ENCODE peak calls at places on chromosome X, in six cellular contexts. J, V, K, E, U and A are unnamed samples.

GRCh38 chrX:3666975-3667374 is 46.5 kb downstream of the PRKX start:
- DNase-seq in E (no peak), K (no peak), V (no peak), U (no peak), J (no peak), A (no peak)

GRCh38 chrX:124127496-124127895 is 166.0 kb downstream of the STAG2 start:
- DNase-seq in U (no peak), V (no peak), K (no peak), J (no peak), E (no peak), A (no peak)

GRCh38 chrX:44431206-44431605 is 87.7 kb upstream of the EFHC2 start:
- DNase-seq in U (no peak), V (no peak), E (peak; percentile 87), K (no peak), J (no peak), A (no peak)

GRCh38 chrX:80246273-80246672 is 174.0 kb upstream of the TENT5D start:
- DNase-seq in V (no peak), J (no peak), U (no peak), K (no peak), E (peak; percentile 1), A (no peak)

GRCh38 chrX:107025538-107025937 is 25.5 kb upstream of the MORC4 start:
- DNase-seq in K (no peak), U (no peak), V (peak; percentile 15), E (peak; percentile 44), J (no peak), A (no peak)

GRCh38 chrX:72100824-72101351 is 30.8 kb downstream of the RTL5 start:
- DNase-seq in J (no peak), U (no peak), V (no peak), E (no peak), K (no peak), A (no peak)

GRCh38 chrX:63128509-63128908 is 222.6 kb downstream of the SPIN4 start:
- DNase-seq in U (no peak), E (peak; percentile 32), K (no peak), J (no peak), V (no peak), A (no peak)

GRCh38 chrX:78074088-78074487 is 30.0 kb upstream of the PGK1 start:
- DNase-seq in E (no peak), K (no peak), J (no peak), V (no peak), U (no peak), A (no peak)

GRCh38 chrX:38095971-38096529 is 89.7 kb downstream of the SYTL5 start:
- DNase-seq in V (no peak), J (no peak), K (no peak), U (no peak), E (peak; percentile 68), A (no peak)

GRCh38 chrX:10677490-10677889 is 57.1 kb upstream of the MID1 start:
- DNase-seq in U (no peak), K (peak; percentile 34), V (no peak), E (no peak), J (no peak), A (peak; percentile 13)

GRCh38 chrX:38505583-38505982 is 55.8 kb upstream of the TSPAN7 start:
- DNase-seq in V (no peak), K (no peak), J (no peak), E (no peak), U (no peak), A (no peak)

GRCh38 chrX:6383911-6384310 is 151.0 kb downstream of the VCX3A start:
- DNase-seq in V (no peak), E (no peak), U (no peak), J (no peak), K (no peak), A (no peak)

GRCh38 chrX:76184276-76184675 is 11.4 kb downstream of the PBDC1 start:
- DNase-seq in E (no peak), K (no peak), V (no peak), U (no peak), J (no peak), A (no peak)

GRCh38 chrX:131861088-131861787 is 161.9 kb upstream of the STK26 start:
- DNase-seq in K (no peak), E (peak; percentile 54), V (no peak), U (no peak), J (no peak), A (no peak)

GRCh38 chrX:129161108-129161507 is 362.2 kb downstream of the SMARCA1 start:
- DNase-seq in K (no peak), U (no peak), J (no peak), E (no peak), V (no peak), A (no peak)

GRCh38 chrX:55007633-55008032 is 7.5 kb downstream of the APEX2 start:
- DNase-seq in E (peak; percentile 79), V (no peak), U (no peak), J (peak; percentile 9), K (peak; percentile 51), A (no peak)

GRCh38 chrX:153476628-153477027 is 6.3 kb upstream of the HAUS7 start:
- DNase-seq in U (no peak), V (no peak), E (no peak), K (peak; percentile 67), J (no peak), A (no peak)

GRCh38 chrX:2697306-2697705 is 6.2 kb downstream of the CD99 start:
- DNase-seq in U (no peak), J (no peak), E (peak; percentile 72), K (no peak), V (no peak), A (no peak)

GRCh38 chrX:126799059-126799458 is 20.5 kb upstream of the PRR32 start:
- DNase-seq in J (no peak), E (peak; percentile 39), K (no peak), U (no peak), V (no peak), A (no peak)

GRCh38 chrX:14670819-14671218 is 141.5 kb downstream of the GLRA2 start:
- DNase-seq in V (no peak), E (no peak), K (no peak), U (no peak), J (no peak), A (no peak)

GRCh38 chrX:42832764-42833549 is 55.0 kb upstream of the PPP1R2C start:
- DNase-seq in J (no peak), K (no peak), U (no peak), E (peak; percentile 29), V (no peak), A (no peak)

DNA sequence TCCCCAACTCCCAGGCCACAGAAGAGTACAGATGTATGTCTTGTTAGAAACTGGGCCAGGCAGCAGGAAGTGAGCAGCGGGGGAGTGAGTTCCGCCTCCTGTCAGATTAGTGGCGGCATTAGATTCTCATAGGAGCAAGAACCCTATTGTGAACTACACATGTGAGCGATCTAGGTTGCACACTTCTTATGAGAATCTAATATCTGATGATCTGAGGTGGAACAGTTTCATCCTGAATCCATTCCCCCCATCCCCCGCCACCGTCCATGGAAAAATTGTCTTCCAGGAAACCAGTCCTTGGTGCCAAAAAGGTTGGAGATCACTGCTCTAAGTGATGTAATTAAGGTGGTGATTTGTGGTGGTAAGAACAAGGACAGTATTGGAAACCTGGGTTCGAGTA is 24.5 kb upstream of the NEXMIF start:
- DNase-seq in J (no peak), E (no peak), U (no peak), V (no peak), K (no peak), A (no peak)
- TF ChIP-seq CTCF in J (no peak), E (no peak), U (no peak), V (no peak), K (no peak), A (no peak)

DNA sequence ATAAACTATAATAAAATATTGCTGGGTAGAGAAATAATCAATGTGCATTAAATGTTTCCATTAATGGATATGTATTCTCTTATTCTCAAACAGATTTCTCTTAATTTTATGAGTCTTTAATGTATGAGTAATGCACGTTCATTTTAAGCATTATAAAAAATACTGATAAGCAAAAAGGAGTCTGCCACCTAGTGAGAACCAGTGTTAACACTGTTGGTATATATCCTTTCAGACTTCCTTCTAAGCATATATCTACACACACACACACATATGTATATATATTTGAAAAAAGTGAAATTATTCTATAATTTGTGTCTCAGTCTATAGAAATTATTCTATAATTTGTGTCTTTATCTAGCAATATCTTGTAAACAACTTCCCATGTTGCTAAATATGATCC is 49.9 kb upstream of the MTMR1 start:
- DNase-seq in E (peak; percentile 10), V (no peak), J (no peak), U (no peak), K (no peak), A (no peak)
- TF ChIP-seq CTCF in E (no peak), V (no peak), J (no peak), U (no peak), K (no peak), A (no peak)

GRCh38 chrX:49756692-49757091 is 60.9 kb upstream of the PAGE1 start:
- DNase-seq in K (no peak), V (no peak), E (no peak), U (no peak), J (no peak), A (no peak)

GRCh38 chrX:49760288-49760885 is 64.6 kb upstream of the PAGE1 start:
- DNase-seq in U (no peak), V (no peak), E (no peak), K (no peak), J (no peak), A (no peak)

GRCh38 chrX:49762175-49762704 is 66.5 kb upstream of the PAGE1 start:
- DNase-seq in U (no peak), V (no peak), E (no peak), K (no peak), J (no peak), A (no peak)

GRCh38 chrX:49767231-49767630 is 61.9 kb upstream of the PAGE4 start:
- DNase-seq in U (no peak), K (no peak), J (no peak), E (no peak), V (no peak), A (no peak)

DNA sequence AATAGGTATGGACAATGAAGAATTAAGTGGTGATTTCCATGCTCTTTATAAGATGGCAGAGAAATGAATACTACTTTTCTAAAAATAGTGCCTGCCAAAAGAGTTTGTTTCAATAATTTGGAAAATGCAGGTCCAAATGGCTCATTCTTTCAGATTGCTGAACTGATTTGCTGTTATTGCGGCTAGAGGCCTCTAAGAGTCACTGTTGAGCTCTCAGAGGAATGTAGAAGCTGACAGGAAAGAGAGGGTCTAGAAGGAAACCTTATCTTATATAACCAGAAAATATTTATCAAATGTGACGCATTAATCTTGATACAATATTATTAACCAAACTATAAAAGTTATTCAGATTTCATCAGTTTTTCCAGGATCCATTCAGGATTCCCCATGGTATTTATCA is 65.7 kb upstream of the PAGE1 start:
- DNase-seq in U (no peak), J (no peak), K (no peak), E (peak; percentile 8), V (peak; percentile 16), A (no peak)
- TF ChIP-seq CTCF in U (peak; percentile 52), J (peak; percentile 27), K (peak; percentile 32), E (peak; percentile 47), V (no peak), A (peak; percentile 64)

GRCh38 chrX:1614927-1615326 is at the start of gene ASMT:
- DNase-seq in U (no peak), V (no peak), E (no peak), J (no peak), K (no peak), A (no peak)
- TF ChIP-seq CTCF in U (no peak), V (no peak), E (no peak), J (no peak), K (no peak), A (no peak)

GRCh38 chrX:137352101-137352660 is 213.7 kb upstream of the ZIC3 start:
- DNase-seq in V (no peak), U (no peak), K (no peak), E (no peak), J (no peak), A (no peak)
- TF ChIP-seq CTCF in V (no peak), U (no peak), K (no peak), E (no peak), J (no peak), A (no peak)